ENCODE peak calls at places on chromosomes 4 and X, in eight cellular contexts. E is heart left ventricle, H is stomach, S is GM12891, D is suprapubic skin, K is uterus, R is transverse colon, O is IMR-90. I is an unnamed sample.

GRCh38 chr4:54541426-54542118 is 116.2 kb upstream of the KIT start:
- DNase-seq in D (no peak), K (no peak), E (no peak), H (no peak), O (peak), R (no peak), S (no peak), I (peak)

GRCh38 chr4:182238355-182238931 is 4.8 kb upstream of the TENM3 start:
- DNase-seq in H (no peak), O (peak), S (no peak), E (no peak), K (no peak), D (no peak), R (no peak), I (no peak)

GRCh38 chr4:186760576-186760975 is 36.9 kb upstream of the FAT1 start:
- DNase-seq in S (no peak), E (no peak), H (no peak), R (no peak), D (no peak), O (peak), K (no peak), I (no peak)

GRCh38 chr4:16116019-16116418 is 32.2 kb upstream of the PROM1 start:
- DNase-seq in S (no peak), K (no peak), O (no peak), R (no peak), H (no peak), D (no peak), E (no peak), I (no peak)

GRCh38 chr4:105520819-105521790 is 31.3 kb upstream of the ARHGEF38 start:
- DNase-seq in S (peak), O (peak), E (peak), R (peak), D (no peak), K (no peak), H (peak), I (peak)

GRCh38 chr4:62119195-62119594 is 919.1 kb downstream of the ADGRL3 start:
- DNase-seq in H (no peak), R (no peak), O (no peak), K (no peak), E (no peak), D (no peak), S (no peak), I (no peak)

GRCh38 chr4:81214144-81214517 is 891 bp downstream of the PRKG2 start:
- DNase-seq in H (no peak), K (no peak), S (no peak), R (no peak), E (no peak), D (no peak), O (no peak), I (no peak)

GRCh38 chrX:87664381-87664780 is 146.8 kb downstream of the KLHL4 start:
- DNase-seq in O (peak), S (no peak), D (no peak), K (no peak), E (no peak), H (no peak), R (no peak), I (peak)

GRCh38 chr4:47876784-47877183 is 37.6 kb downstream of the NFXL1 start:
- DNase-seq in H (no peak), S (no peak), E (no peak), D (no peak), O (no peak), K (no peak), R (no peak), I (no peak)

GRCh38 chrX:24658421-24658820 is 11.3 kb upstream of the PCYT1B start:
- DNase-seq in O (no peak), E (no peak), S (no peak), H (no peak), K (no peak), D (no peak), R (no peak), I (no peak)

GRCh38 chr4:126850286-126850685 is 782.5 kb upstream of the INTU start:
- DNase-seq in R (no peak), S (no peak), O (peak), H (no peak), E (no peak), K (no peak), D (no peak), I (no peak)

GRCh38 chr4:103152381-103152780 is 45.8 kb downstream of the CENPE start:
- DNase-seq in O (no peak), K (no peak), S (no peak), H (no peak), R (no peak), D (no peak), E (no peak), I (no peak)

GRCh38 chr4:3781193-3781886 is 15.2 kb downstream of the ADRA2C start:
- DNase-seq in E (no peak), R (no peak), H (no peak), K (no peak), D (no peak), O (no peak), S (no peak), I (peak)

GRCh38 chr4:94995684-94996394 is 238.1 kb downstream of the BMPR1B start:
- DNase-seq in R (no peak), D (no peak), K (no peak), H (no peak), S (no peak), E (peak), O (peak), I (no peak)

GRCh38 chrX:70554081-70554480 is 109.4 kb downstream of the DLG3 start:
- DNase-seq in E (no peak), D (no peak), H (no peak), S (no peak), R (no peak), O (peak), K (no peak), I (no peak)

GRCh38 chrX:70669120-70669519 is 224.5 kb downstream of the DLG3 start:
- DNase-seq in S (no peak), E (no peak), R (no peak), H (no peak), D (no peak), O (no peak), K (no peak), I (no peak)

GRCh38 chr4:98555798-98556445 is 102.5 kb downstream of the TSPAN5 start:
- DNase-seq in K (no peak), S (no peak), H (no peak), R (no peak), O (peak), E (no peak), D (no peak), I (no peak)

GRCh38 chr4:158995963-158996362 is 106.9 kb upstream of the RAPGEF2 start:
- DNase-seq in O (no peak), D (no peak), K (no peak), H (no peak), R (no peak), S (no peak), E (no peak), I (no peak)

GRCh38 chrX:130887392-130887791 is 15.6 kb downstream of the ENOX2 start:
- DNase-seq in O (no peak), E (no peak), R (no peak), S (no peak), D (no peak), H (no peak), K (no peak), I (no peak)

GRCh38 chr4:82017680-82018079 is 356.1 kb downstream of the HNRNPD start:
- DNase-seq in D (no peak), K (no peak), H (no peak), O (peak), R (no peak), E (no peak), S (peak), I (peak)

GRCh38 chr4:67327245-67327860 is 217.9 kb downstream of the CENPC start:
- DNase-seq in E (peak), S (peak), O (peak), K (peak), R (peak), H (peak), D (no peak), I (peak)

GRCh38 chrX:68419934-68420333 is 13.4 kb downstream of the OPHN1 start:
- DNase-seq in K (no peak), D (no peak), E (no peak), R (no peak), H (no peak), S (no peak), O (no peak), I (no peak)

GRCh38 chr4:54102747-54103146 is 2.8 kb downstream of the GSX2 start:
- DNase-seq in K (no peak), S (no peak), R (no peak), H (no peak), O (no peak), D (no peak), E (no peak), I (no peak)

GRCh38 chrX:54193085-54193484 is 10.0 kb upstream of the FAM120C start:
- DNase-seq in E (no peak), D (no peak), S (no peak), H (no peak), O (no peak), R (no peak), K (no peak), I (no peak)

GRCh38 chr4:1775731-1776500 is 17.2 kb upstream of the FGFR3 start:
- DNase-seq in R (no peak), O (no peak), S (no peak), H (no peak), E (no peak), D (no peak), K (no peak), I (no peak)

GRCh38 chr4:4667643-4668081 is 125.8 kb upstream of the STX18 start:
- DNase-seq in D (no peak), K (no peak), R (no peak), S (no peak), O (no peak), H (no peak), E (no peak), I (no peak)

GRCh38 chrX:1164322-1165288 is 47.8 kb downstream of the CRLF2 start:
- DNase-seq in K (no peak), E (no peak), S (peak), O (no peak), D (no peak), R (no peak), H (no peak), I (no peak)

GRCh38 chr4:1187182-1187581 is 14.8 kb upstream of the SPON2 start:
- DNase-seq in R (peak), D (no peak), E (no peak), H (peak), S (no peak), K (peak), O (peak), I (no peak)

GRCh38 chrX:1918780-1919179 is 303.9 kb downstream of the ASMT start:
- DNase-seq in K (no peak), E (no peak), D (no peak), R (no peak), O (no peak), S (no peak), H (no peak), I (no peak)

GRCh38 chr4:20137176-20137575 is 114.5 kb upstream of the SLIT2 start:
- DNase-seq in E (no peak), S (no peak), O (peak), D (no peak), K (no peak), R (no peak), H (no peak), I (no peak)

GRCh38 chr4:67700119-67700873 is 659 bp downstream of the UBA6 start:
- DNase-seq in S (peak), K (no peak), R (no peak), H (no peak), E (no peak), O (peak), D (no peak), I (peak)

GRCh38 chr4:4980818-4981217 is 38.4 kb downstream of the CYTL1 start:
- DNase-seq in H (no peak), K (no peak), D (no peak), E (no peak), R (no peak), O (no peak), S (no peak), I (no peak)

GRCh38 chr4:125368684-125369083 is 53.9 kb downstream of the FAT4 start:
- DNase-seq in D (no peak), H (no peak), O (peak), E (no peak), K (no peak), S (no peak), R (no peak), I (no peak)

GRCh38 chr4:8438743-8439142 is 1.8 kb downstream of the ACOX3 start:
- DNase-seq in D (no peak), S (no peak), K (no peak), R (no peak), H (no peak), E (no peak), O (no peak), I (no peak)

GRCh38 chrX:41507899-41508298 is 60.8 kb downstream of the NYX start:
- DNase-seq in S (no peak), O (peak), H (no peak), D (no peak), K (no peak), E (no peak), R (no peak), I (no peak)

GRCh38 chr4:112183252-112183651 is 38.0 kb downstream of the FAM241A start:
- DNase-seq in E (no peak), S (no peak), D (no peak), K (no peak), H (no peak), R (no peak), O (peak), I (no peak)

GRCh38 chr4:177105526-177105925 is 204.1 kb upstream of the NEIL3 start:
- DNase-seq in K (no peak), E (no peak), O (no peak), R (no peak), D (no peak), H (no peak), S (no peak), I (no peak)

GRCh38 chrX:123731987-123732678 is 719 bp downstream of the THOC2 start:
- DNase-seq in O (peak), D (peak), R (peak), K (no peak), S (no peak), E (peak), H (no peak), I (peak)

GRCh38 chrX:13396887-13397286 is 77.0 kb upstream of the ATXN3L start:
- DNase-seq in D (no peak), R (no peak), S (no peak), E (no peak), H (no peak), K (no peak), O (peak), I (no peak)
- TF ChIP-seq POLR2A in D (no peak), R (no peak), S (no peak), E (no peak), H (no peak), K (no peak), O (no peak), I (no peak)

GRCh38 chr4:120920666-120921065 is 1.9 kb downstream of the PRDM5 start:
- DNase-seq in K (no peak), R (no peak), H (no peak), D (no peak), O (no peak), E (no peak), S (no peak), I (no peak)

GRCh38 chr4:120922390-120923200 is at the start of gene PRDM5:
- DNase-seq in O (peak), S (peak), E (peak), D (peak), K (peak), H (peak), R (peak), I (peak)

GRCh38 chr4:120919358-120919757 is 3.2 kb downstream of the PRDM5 start:
- DNase-seq in O (no peak), D (no peak), H (no peak), S (no peak), R (no peak), E (no peak), K (no peak), I (no peak)

GRCh38 chr4:120923201-120923522 is 636 bp upstream of the PRDM5 start:
- DNase-seq in R (no peak), S (no peak), D (no peak), O (no peak), H (no peak), K (no peak), E (no peak), I (peak)

GRCh38 chr4:120921456-120922389 is 803 bp downstream of the PRDM5 start:
- DNase-seq in K (peak), H (peak), S (no peak), E (peak), D (peak), O (peak), R (peak), I (peak)
- TF ChIP-seq POLR2A in K (peak), H (no peak), S (no peak), E (peak), D (peak), O (peak), R (peak), I (peak)

GRCh38 chr4:143336828-143337599 is at the start of gene GAB1:
- DNase-seq in D (peak), E (peak), R (peak), H (peak), K (peak), S (peak), O (peak), I (peak)

GRCh38 chr4:143337600-143338287 is 1.1 kb downstream of the GAB1 start:
- DNase-seq in S (no peak), K (peak), H (peak), R (peak), E (peak), O (peak), D (no peak), I (peak)

GRCh38 chr4:143338313-143338712 is 1.6 kb downstream of the GAB1 start:
- DNase-seq in O (no peak), R (no peak), D (no peak), S (no peak), K (no peak), H (no peak), E (no peak), I (no peak)

GRCh38 chr4:143339497-143339896 is 2.8 kb downstream of the GAB1 start:
- DNase-seq in R (no peak), K (no peak), E (no peak), H (no peak), D (no peak), S (no peak), O (no peak), I (no peak)

DNA sequence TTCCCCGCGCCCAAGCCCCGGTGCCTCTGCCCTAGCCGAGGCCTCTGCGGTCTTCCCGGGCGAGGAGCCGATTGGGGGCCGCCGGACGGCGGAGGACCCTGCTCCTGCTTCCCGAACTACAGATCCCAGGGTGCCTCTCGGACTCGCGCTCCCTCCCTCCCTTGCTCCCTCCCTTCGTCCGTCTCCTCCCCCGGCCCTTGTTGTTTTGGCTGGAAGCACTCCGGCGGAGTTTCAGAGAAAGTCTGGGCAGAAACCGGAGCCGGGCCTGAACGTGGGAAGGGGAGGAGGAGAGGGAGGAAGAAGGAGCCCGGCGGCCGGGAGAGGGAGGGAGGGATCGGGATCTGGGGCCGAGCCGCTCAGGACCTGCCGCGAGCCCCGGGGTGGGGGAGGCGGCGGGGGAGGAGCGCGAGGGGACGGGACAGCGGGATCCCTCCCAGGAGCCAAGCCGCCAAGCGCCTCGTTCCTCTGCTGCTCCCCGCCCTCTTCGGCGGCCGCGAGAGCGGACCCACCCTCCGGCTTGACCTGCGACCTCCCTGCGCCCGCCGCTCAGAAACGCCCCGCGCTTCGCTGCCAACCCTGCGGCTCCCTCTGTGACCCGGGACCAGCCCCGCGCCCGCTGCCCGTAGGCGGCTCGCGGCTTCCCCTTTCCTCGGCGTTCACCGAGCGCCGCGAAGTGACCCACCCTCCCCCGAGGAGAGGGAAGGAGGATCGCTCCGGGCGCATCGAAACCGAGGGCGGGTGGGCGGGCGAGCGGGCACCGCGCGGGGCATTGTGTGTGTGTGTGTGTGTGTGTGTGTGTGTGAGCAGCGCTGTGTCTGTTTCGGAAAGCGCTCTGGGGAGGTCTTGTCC is 473 bp upstream of the GAB1 start:
- DNase-seq in K (peak), R (peak), O (peak), S (peak), E (peak), H (peak), D (peak), I (peak)
- TF ChIP-seq POLR2A in K (peak), R (peak), O (peak), S (no peak), E (peak), H (peak), D (peak), I (peak)

DNA sequence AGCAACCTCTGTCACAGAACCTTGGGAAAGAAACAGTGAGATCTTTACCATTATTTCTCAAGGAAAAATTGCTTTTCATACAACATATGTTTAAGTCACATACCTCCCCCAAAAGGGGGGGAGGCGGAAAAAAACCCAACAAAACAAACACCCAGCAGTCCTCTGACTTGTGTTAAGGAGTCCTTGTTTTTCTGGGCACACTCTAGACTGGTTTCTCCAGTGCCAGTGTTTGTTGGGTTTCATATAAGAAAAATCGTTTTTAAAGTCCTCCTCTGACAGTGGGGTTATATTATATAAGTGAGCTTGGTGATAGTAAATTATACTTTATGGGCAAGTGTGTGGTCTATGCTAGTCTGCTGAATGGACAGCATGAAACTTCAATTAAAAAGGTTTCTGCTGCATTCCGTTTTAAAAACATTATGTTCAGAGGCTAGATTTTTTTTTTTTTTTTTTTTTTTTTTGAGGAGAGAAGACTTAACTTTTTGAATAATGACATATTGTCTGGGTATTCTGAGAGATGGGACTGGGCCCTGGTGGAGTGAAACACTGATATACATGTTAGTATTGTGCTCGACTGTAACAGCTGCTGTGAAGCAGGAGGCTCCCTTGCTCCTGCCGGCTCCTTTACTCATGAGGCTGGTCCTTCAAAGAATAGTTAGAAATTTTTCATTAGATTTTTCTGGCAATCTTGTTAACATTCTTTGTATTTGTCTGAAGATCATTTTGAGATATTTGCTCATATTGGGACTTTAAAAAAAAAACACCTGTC is 73.1 kb downstream of the TMEM131L start:
- DNase-seq in K (no peak), S (no peak), R (no peak), E (no peak), H (no peak), O (no peak), D (no peak), I (no peak)
- TF ChIP-seq POLR2A in K (no peak), S (no peak), R (no peak), E (no peak), H (no peak), O (no peak), D (no peak), I (no peak)

GRCh38 chr4:40514409-40515025 is 115.1 kb downstream of the RBM47 start:
- DNase-seq in E (no peak), S (no peak), O (no peak), R (peak), H (peak), K (no peak), D (no peak), I (no peak)
- TF ChIP-seq POLR2A in E (no peak), S (no peak), O (no peak), R (peak), H (peak), K (no peak), D (no peak), I (no peak)